ENCODE peak calls at places on chromosomes 2 and 18, in ten cellular contexts. B, V, N, W, F, O, S, K, Z and H are unnamed samples.

GRCh38 chr2:211132586-211132985 is 576.2 kb downstream of the CPS1 start:
- DNase-seq in S (no peak), W (no peak), F (peak), O (no peak), N (no peak), B (no peak), Z (peak), K (no peak), V (no peak), H (no peak)

GRCh38 chr2:205129531-205129930 is 552.8 kb upstream of the NRP2 start:
- DNase-seq in S (no peak), N (no peak), K (no peak), B (no peak), O (no peak), Z (no peak), F (no peak), W (no peak), V (no peak), H (no peak)

GRCh38 chr2:26846881-26847662 is 860 bp upstream of the DPYSL5 start:
- DNase-seq in N (no peak), K (peak), O (no peak), V (no peak), W (no peak), S (peak), F (no peak), B (no peak), Z (no peak), H (no peak)

GRCh38 chr2:217288472-217289063 is 428.7 kb upstream of the TNP1 start:
- DNase-seq in O (no peak), K (no peak), F (no peak), N (no peak), W (no peak), Z (no peak), V (no peak), B (no peak), S (no peak), H (no peak)

GRCh38 chr2:176514805-176515500 is 245.7 kb downstream of the MTX2 start:
- DNase-seq in K (no peak), Z (no peak), V (no peak), O (no peak), F (no peak), B (no peak), W (no peak), S (no peak), N (peak), H (no peak)

GRCh38 chr18:3029215-3029972 is 16.4 kb upstream of the LPIN2 start:
- DNase-seq in K (no peak), N (no peak), B (no peak), O (no peak), V (no peak), Z (peak), F (no peak), W (no peak), S (no peak), H (no peak)

GRCh38 chr18:65146615-65147014 is 604.2 kb upstream of the CDH7 start:
- DNase-seq in W (no peak), K (no peak), O (no peak), F (no peak), S (no peak), V (no peak), N (no peak), Z (no peak), B (no peak), H (no peak)

GRCh38 chr2:71347517-71347916 is 15.9 kb downstream of the ZNF638 start:
- DNase-seq in V (no peak), Z (peak), O (no peak), W (no peak), K (no peak), F (no peak), S (no peak), N (peak), B (no peak), H (no peak)

GRCh38 chr2:171432206-171432968 is 1.4 kb downstream of the METTL8 start:
- DNase-seq in O (no peak), N (no peak), B (no peak), K (no peak), W (no peak), S (no peak), V (no peak), F (no peak), Z (no peak), H (no peak)

GRCh38 chr2:239540174-239540573 is 139.4 kb upstream of the HDAC4 start:
- DNase-seq in O (no peak), W (no peak), S (no peak), V (no peak), F (no peak), B (no peak), Z (no peak), K (no peak), N (no peak), H (no peak)

GRCh38 chr18:13474336-13474735 is 252.0 kb downstream of the FAM210A start:
- DNase-seq in N (no peak), S (no peak), K (no peak), F (no peak), Z (no peak), V (no peak), B (no peak), W (no peak), O (no peak), H (no peak)

GRCh38 chr18:76208632-76209308 is 286.3 kb downstream of the ZNF516 start:
- DNase-seq in F (no peak), K (no peak), S (no peak), N (no peak), B (no peak), V (no peak), O (no peak), Z (no peak), W (no peak), H (no peak)

GRCh38 chr18:27661320-27662049 is 476.4 kb upstream of the CHST9 start:
- DNase-seq in Z (no peak), V (no peak), K (peak), N (no peak), S (no peak), F (no peak), W (no peak), B (no peak), O (no peak), H (no peak)

GRCh38 chr2:227613272-227613660 is 1.4 kb downstream of the SCYGR3 start:
- DNase-seq in W (no peak), O (peak), V (no peak), K (no peak), F (no peak), Z (no peak), N (no peak), B (no peak), S (no peak), H (no peak)

GRCh38 chr2:104046466-104046865 is 807.4 kb upstream of the POU3F3 start:
- DNase-seq in N (no peak), S (no peak), K (no peak), F (no peak), W (no peak), B (no peak), Z (no peak), O (no peak), V (no peak), H (no peak)

GRCh38 chr2:195658541-195658890 is 1.5 kb downstream of the SLC39A10 start:
- DNase-seq in K (no peak), V (no peak), F (peak), S (no peak), Z (peak), W (no peak), O (no peak), N (peak), B (no peak), H (no peak)

GRCh38 chr2:75375646-75376582 is 176.6 kb upstream of the TACR1 start:
- DNase-seq in F (no peak), N (no peak), W (no peak), S (no peak), K (no peak), V (no peak), Z (no peak), B (no peak), O (no peak), H (no peak)

GRCh38 chr2:224646242-224646846 is 61.2 kb upstream of the CUL3 start:
- DNase-seq in K (no peak), O (no peak), B (no peak), S (no peak), V (no peak), N (peak), F (no peak), W (no peak), Z (peak), H (peak)

GRCh38 chr2:189580662-189581353 is at the start of gene SLC40A1:
- DNase-seq in V (peak), Z (peak), O (peak), F (peak), B (peak), S (peak), W (no peak), N (no peak), K (peak), H (peak)

GRCh38 chr2:183070942-183071844 is 7.4 kb upstream of the DUSP19 start:
- DNase-seq in Z (peak), N (peak), B (no peak), F (no peak), W (no peak), S (no peak), O (no peak), V (peak), K (no peak), H (no peak)

GRCh38 chr2:3741372-3741771 is 38.0 kb downstream of the DCDC2C start:
- DNase-seq in V (no peak), K (no peak), W (no peak), N (no peak), F (no peak), S (no peak), O (no peak), Z (no peak), B (no peak), H (no peak)

GRCh38 chr2:166494140-166494544 is at the start of gene SCN7A:
- DNase-seq in B (no peak), N (peak), F (no peak), Z (peak), O (no peak), K (peak), V (peak), S (no peak), W (no peak), H (no peak)